ENCODE peak calls at places on chromosomes 7 and 10, in nine cellular contexts. E is body of pancreas, F is transverse colon, V is hepatocyte, Z is endodermal cell, A is right lobe of liver, B is ovary, O is GM12878, T is left ventricle myocardium inferior. C is an unnamed sample. For H3K4me1, the result is how much of the 10 kb centered on the place peaks cover.

GRCh38 chr7:4797858-4798705 is 22.7 kb downstream of the AP5Z1 start:
- DNase-seq in E (peak), F (peak), V (peak), Z (peak), A (no peak), B (peak), O (no peak), T (peak), C (no peak)

GRCh38 chr7:2609001-2609411 is 22.8 kb upstream of the TTYH3 start:
- DNase-seq in E (no peak), F (no peak), V (peak), Z (peak), A (no peak), B (no peak), O (no peak), T (no peak), C (no peak)

GRCh38 chr7:121267612-121268011 is 61.2 kb upstream of the WNT16 start:
- DNase-seq in E (no peak), F (no peak), V (no peak), Z (no peak), A (no peak), B (no peak), O (no peak), T (no peak), C (no peak)

GRCh38 chr10:88458209-88458608 is 124.9 kb downstream of the RNLS start:
- DNase-seq in E (no peak), F (no peak), V (no peak), Z (no peak), A (no peak), B (no peak), O (no peak), T (no peak), C (no peak)

GRCh38 chr7:41612386-41612785 is 90.5 kb downstream of the INHBA start:
- DNase-seq in E (no peak), F (no peak), V (no peak), Z (no peak), A (no peak), B (no peak), O (no peak), T (no peak), C (no peak)

GRCh38 chr10:68628576-68629127 is 68.5 kb downstream of the TET1 start:
- DNase-seq in E (no peak), F (peak), V (no peak), Z (no peak), A (no peak), B (no peak), O (no peak), T (no peak), C (no peak)

GRCh38 chr7:3080106-3080505 is 36.4 kb upstream of the CARD11 start:
- DNase-seq in E (no peak), F (no peak), V (no peak), Z (no peak), A (no peak), B (no peak), O (no peak), T (no peak), C (no peak)

GRCh38 chr10:45446858-45447257 is 72.8 kb downstream of the ALOX5 start:
- DNase-seq in E (no peak), F (no peak), V (no peak), Z (no peak), A (no peak), B (no peak), O (no peak), T (no peak), C (no peak)

GRCh38 chr7:130914589-130915294 is 180.7 kb upstream of the KLF14 start:
- DNase-seq in E (no peak), F (no peak), V (no peak), Z (no peak), A (peak), B (no peak), O (no peak), T (no peak), C (no peak)

GRCh38 chr10:103193820-103194529 is 903 bp upstream of the NT5C2 start:
- DNase-seq in E (peak), F (no peak), V (no peak), Z (peak), A (no peak), B (peak), O (peak), T (no peak), C (no peak)

GRCh38 chr10:103192089-103192450 is 1.0 kb downstream of the NT5C2 start:
- DNase-seq in E (no peak), F (peak), V (peak), Z (no peak), A (no peak), B (no peak), O (no peak), T (no peak), C (no peak)

GRCh38 chr10:103197177-103197576 is 4.1 kb upstream of the NT5C2 start:
- DNase-seq in E (peak), F (no peak), V (peak), Z (no peak), A (peak), B (peak), O (no peak), T (peak), C (peak)

GRCh38 chr10:103192451-103193106 is 493 bp downstream of the NT5C2 start:
- DNase-seq in E (peak), F (peak), V (peak), Z (peak), A (peak), B (peak), O (no peak), T (peak), C (peak)

GRCh38 chr10:103193107-103193819 is at the start of gene NT5C2:
- DNase-seq in E (peak), F (peak), V (peak), Z (peak), A (peak), B (peak), O (no peak), T (peak), C (peak)
- H3K4me1 ChIP-seq in E (under half), F (under half), V (under half), Z (under half), A (under half), B (under half), O (under half), T (half or more), C (under half)

GRCh38 chr10:24723788-24724380 is at the start of gene ARHGAP21:
- DNase-seq in E (peak), F (peak), V (peak), Z (peak), A (peak), B (peak), O (no peak), T (peak), C (peak)
- TF ChIP-seq CTCF in E (no peak), F (no peak), V (peak), Z (no peak), A (no peak), B (no peak), O (no peak), T (peak), C (no peak)

GRCh38 chr7:135822396-135822795 is 73.8 kb upstream of the FAM180A start:
- DNase-seq in E (no peak), F (no peak), V (no peak), Z (no peak), A (no peak), B (no peak), O (no peak), T (no peak), C (no peak)
- H3K4me1 ChIP-seq in E (under half), F (under half), V (under half), Z (under half), A (under half), B (under half), O (under half), T (under half), C (under half)

GRCh38 chr10:22723343-22723779 is 9.0 kb upstream of the PIP4K2A start:
- DNase-seq in E (no peak), F (peak), V (no peak), Z (no peak), A (no peak), B (no peak), O (peak), T (no peak), C (no peak)

GRCh38 chr10:22723783-22724182 is 9.4 kb upstream of the PIP4K2A start:
- DNase-seq in E (no peak), F (no peak), V (no peak), Z (no peak), A (no peak), B (no peak), O (no peak), T (no peak), C (no peak)

GRCh38 chr10:22727112-22727511 is 12.7 kb upstream of the PIP4K2A start:
- DNase-seq in E (no peak), F (no peak), V (no peak), Z (no peak), A (no peak), B (no peak), O (no peak), T (no peak), C (no peak)

GRCh38 chr10:22722770-22723169 is 8.4 kb upstream of the PIP4K2A start:
- DNase-seq in E (no peak), F (no peak), V (no peak), Z (no peak), A (no peak), B (no peak), O (no peak), T (no peak), C (no peak)

DNA sequence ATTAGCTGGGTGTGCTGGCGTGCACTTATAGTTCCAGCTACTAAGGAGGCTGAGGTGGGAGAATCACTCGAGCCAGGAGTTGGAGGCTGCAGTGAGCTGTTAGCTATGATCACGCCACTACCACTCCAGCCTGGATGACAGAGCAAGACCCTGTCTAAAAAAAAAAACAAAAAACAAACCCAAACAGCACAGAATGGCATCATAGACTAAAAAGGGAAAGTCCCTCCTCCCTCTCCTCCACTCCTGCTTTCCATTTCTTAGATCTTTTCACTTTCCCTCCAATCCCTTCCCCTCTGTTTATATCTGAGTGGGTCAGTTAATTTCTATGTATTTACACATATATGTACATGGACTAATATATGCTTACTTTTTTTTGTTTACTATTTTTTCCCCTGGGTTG is 10.4 kb upstream of the PIP4K2A start:
- DNase-seq in E (no peak), F (no peak), V (no peak), Z (no peak), A (no peak), B (no peak), O (no peak), T (no peak), C (no peak)
- TF ChIP-seq CTCF in E (no peak), F (no peak), V (no peak), Z (no peak), A (no peak), B (no peak), O (no peak), T (no peak), C (no peak)